ENCODE peak calls at places on chromosomes 3 and 15, in ten cellular contexts. E is GDM1; L is GM13976; T is effector memory CD8-positive, alpha-beta T cell; O is HT-29; Q is upper lobe of right lung; Z is GOT3; M is M059J; B is PC-9; W is iris pigment epithelial cell. P is an unnamed sample.

GRCh38 chr3:31934866-31935265 is 46.2 kb downstream of the OSBPL10 start:
- DNase-seq in E (no peak), L (no peak), T (no peak), O (peak; percentile 52), Q (no peak), Z (no peak), M (no peak), B (peak; percentile 44), W (no peak), P (no peak)

GRCh38 chr3:43004282-43004681 is 25.2 kb downstream of the GASK1A start:
- DNase-seq in E (no peak), L (no peak), T (no peak), O (no peak), Q (no peak), Z (no peak), M (peak; percentile 61), B (no peak), W (peak; percentile 67), P (peak; percentile 14)

GRCh38 chr3:83034806-83035703 is 1273.6 kb upstream of the GBE1 start:
- DNase-seq in E (no peak), L (no peak), T (no peak), O (no peak), Q (peak; percentile 48), Z (no peak), M (no peak), B (no peak), W (no peak), P (no peak)

GRCh38 chr3:171565671-171566070 is 105.5 kb upstream of the TNIK start:
- DNase-seq in E (no peak), L (no peak), T (no peak), O (no peak), Q (no peak), Z (no peak), M (no peak), B (no peak), W (peak; percentile 63), P (no peak)

GRCh38 chr3:71080517-71081083 is 502.9 kb downstream of the FOXP1 start:
- DNase-seq in E (no peak), L (no peak), T (no peak), O (no peak), Q (no peak), Z (no peak), M (no peak), B (no peak), W (no peak), P (no peak)

GRCh38 chr15:88621789-88622604 is 857 bp downstream of the AEN start:
- DNase-seq in E (no peak), L (peak; percentile 68), T (peak; percentile 47), O (peak; percentile 60), Q (no peak), Z (no peak), M (peak; percentile 68), B (no peak), W (peak; percentile 46), P (no peak)

GRCh38 chr15:95668201-95668600 is 662.3 kb upstream of the NR2F2 start:
- DNase-seq in E (no peak), L (no peak), T (no peak), O (no peak), Q (no peak), Z (no peak), M (no peak), B (no peak), W (no peak), P (no peak)

GRCh38 chr3:151925876-151926275 is 52.4 kb downstream of the SUCNR1 start:
- DNase-seq in E (no peak), L (no peak), T (no peak), O (peak; percentile 56), Q (no peak), Z (no peak), M (peak; percentile 97), B (peak; percentile 44), W (peak; percentile 87), P (peak; percentile 46)

GRCh38 chr3:172036541-172037215 is 2.7 kb upstream of the FNDC3B start:
- DNase-seq in E (no peak), L (no peak), T (no peak), O (no peak), Q (no peak), Z (no peak), M (no peak), B (no peak), W (no peak), P (no peak)

GRCh38 chr15:40108061-40108854 is 421 bp downstream of the BMF start:
- DNase-seq in E (no peak), L (peak; percentile 42), T (no peak), O (no peak), Q (peak; percentile 79), Z (no peak), M (peak; percentile 72), B (no peak), W (peak; percentile 32), P (no peak)

GRCh38 chr3:156211583-156211982 is 91.2 kb downstream of the KCNAB1 start:
- DNase-seq in E (peak; percentile 65), L (no peak), T (no peak), O (no peak), Q (no peak), Z (no peak), M (peak; percentile 89), B (no peak), W (peak; percentile 25), P (peak; percentile 73)

P was measured in epithelial cell of prostate.